ENCODE peak calls at places on chromosomes 2 and 18, in four cellular contexts. D, I, H and C are unnamed samples.

GRCh38 chr2:223477318-223477717 is 124.8 kb downstream of the SCG2 start:
- DNase-seq in D (no peak), I (no peak), H (no peak), C (no peak)

GRCh38 chr18:29434650-29435049 is 1257.7 kb upstream of the CDH2 start:
- DNase-seq in D (no peak), I (no peak), H (no peak), C (no peak)

GRCh38 chr2:204850576-204850975 is 305.3 kb downstream of the PARD3B start:
- DNase-seq in D (no peak), I (no peak), H (no peak), C (no peak)

GRCh38 chr18:72652990-72653593 is 109.0 kb upstream of the CBLN2 start:
- DNase-seq in D (peak; percentile 64), I (peak; percentile 52), H (no peak), C (no peak)

GRCh38 chr18:12307251-12307736 is 747 bp upstream of the TUBB6 start:
- DNase-seq in D (peak; percentile 38), I (no peak), H (peak; percentile 73), C (no peak)

GRCh38 chr2:231007159-231008045 is 11.5 kb downstream of the SPATA3 start:
- DNase-seq in D (no peak), I (no peak), H (no peak), C (no peak)

GRCh38 chr2:183024701-183025100 is 13.6 kb downstream of the NCKAP1 start:
- DNase-seq in D (no peak), I (no peak), H (no peak), C (no peak)

GRCh38 chr18:46536215-46536874 is 120.7 kb downstream of the LOXHD1 start:
- DNase-seq in D (no peak), I (no peak), H (no peak), C (no peak)

GRCh38 chr18:36899289-36899688 is 70.4 kb downstream of the KIAA1328 start:
- DNase-seq in D (no peak), I (no peak), H (no peak), C (no peak)
- TF ChIP-seq CTCF in D (no peak), I (no peak), H (no peak), C (peak; percentile 28)

GRCh38 chr2:18242716-18243115 is 317.7 kb downstream of the RDH14 start:
- DNase-seq in D (no peak), I (no peak), H (no peak), C (no peak)

GRCh38 chr2:18247282-18248110 is 313.0 kb downstream of the RDH14 start:
- DNase-seq in D (no peak), I (no peak), H (no peak), C (no peak)

GRCh38 chr2:18245375-18245774 is 315.1 kb downstream of the RDH14 start:
- DNase-seq in D (no peak), I (no peak), H (no peak), C (no peak)

GRCh38 chr2:18243831-18244230 is 316.6 kb downstream of the RDH14 start:
- DNase-seq in D (no peak), I (no peak), H (no peak), C (no peak)

DNA sequence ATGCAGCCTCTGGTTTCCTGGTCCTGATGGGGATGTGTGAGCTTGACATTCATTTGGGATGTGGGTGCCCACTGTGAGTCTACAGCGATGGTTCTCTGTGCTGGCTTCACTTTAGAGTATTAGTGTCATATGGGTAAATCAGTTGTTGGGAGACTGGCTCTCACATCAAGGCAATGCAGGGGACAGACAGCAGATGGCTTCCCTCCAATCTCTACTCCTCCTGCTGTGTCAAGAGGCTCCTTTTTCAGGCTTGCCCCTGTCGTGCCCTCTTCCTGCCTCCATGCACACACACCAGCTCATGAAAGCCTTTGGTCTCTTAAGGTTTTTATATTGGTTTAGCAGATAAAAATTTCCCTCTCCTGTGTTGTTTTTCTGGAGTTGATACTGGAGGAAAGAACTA is 315.6 kb downstream of the RDH14 start:
- DNase-seq in D (no peak), I (no peak), H (no peak), C (no peak)
- TF ChIP-seq CTCF in D (no peak), I (no peak), H (no peak), C (no peak)

DNA sequence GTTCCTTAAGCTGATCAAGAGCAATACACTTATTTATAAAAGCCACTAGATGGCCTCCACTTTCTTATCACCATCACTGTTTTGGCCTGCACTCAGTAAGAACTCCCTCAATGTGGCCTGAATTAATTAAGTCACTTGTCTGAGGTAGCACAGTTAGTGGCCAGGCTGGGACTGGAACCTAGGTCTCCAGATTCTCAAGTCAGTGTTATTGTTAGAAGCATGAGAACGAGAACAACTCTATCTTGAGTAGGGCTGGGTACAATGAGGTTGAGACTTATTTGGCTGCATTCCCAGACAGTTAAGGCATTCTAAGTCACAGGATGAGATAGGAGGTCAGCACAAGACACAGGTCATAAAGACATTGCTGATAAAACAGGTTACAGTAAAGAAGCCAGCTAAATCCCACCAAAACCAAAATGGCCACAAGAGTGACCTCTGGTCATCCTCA is 115.8 kb downstream of the SS18 start:
- DNase-seq in D (no peak), I (no peak), H (no peak), C (no peak)
- TF ChIP-seq CTCF in D (no peak), I (no peak), H (no peak), C (no peak)

DNA sequence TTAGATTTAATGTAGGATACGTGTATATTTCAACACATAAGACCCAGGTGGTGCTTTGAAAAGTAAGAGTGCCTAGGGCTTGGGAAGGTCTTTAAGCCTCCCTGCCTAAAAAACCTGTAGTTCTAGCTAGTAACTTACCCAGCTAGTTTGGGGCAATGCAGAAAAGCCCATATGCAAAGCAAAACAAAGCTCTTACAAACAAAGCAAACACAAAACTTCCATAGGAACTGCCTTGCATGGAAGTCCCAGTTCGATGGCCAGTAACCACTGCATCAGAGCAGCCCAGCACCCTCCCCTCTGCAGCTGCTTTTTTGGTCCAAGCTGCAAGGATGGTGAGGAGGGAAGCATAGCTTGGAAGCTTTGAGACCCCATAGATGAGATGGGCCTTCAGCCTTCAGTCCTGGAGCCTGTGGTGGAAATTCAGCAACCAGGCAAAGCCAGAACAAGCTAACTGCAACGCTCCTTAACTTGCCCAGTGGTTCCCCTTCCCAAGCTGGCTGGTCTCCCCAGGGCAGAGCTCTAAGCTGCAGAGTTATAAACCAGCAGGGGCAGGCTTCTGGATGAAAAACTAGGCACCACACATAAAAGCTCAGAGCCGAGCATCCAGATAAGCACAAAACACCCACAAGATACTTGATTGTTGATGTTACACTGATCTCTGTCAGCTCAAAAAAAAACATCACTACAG is 16.2 kb downstream of the C2orf76 start:
- DNase-seq in D (no peak), I (no peak), H (no peak), C (no peak)
- TF ChIP-seq CTCF in D (no peak), I (no peak), H (no peak), C (no peak)

DNA sequence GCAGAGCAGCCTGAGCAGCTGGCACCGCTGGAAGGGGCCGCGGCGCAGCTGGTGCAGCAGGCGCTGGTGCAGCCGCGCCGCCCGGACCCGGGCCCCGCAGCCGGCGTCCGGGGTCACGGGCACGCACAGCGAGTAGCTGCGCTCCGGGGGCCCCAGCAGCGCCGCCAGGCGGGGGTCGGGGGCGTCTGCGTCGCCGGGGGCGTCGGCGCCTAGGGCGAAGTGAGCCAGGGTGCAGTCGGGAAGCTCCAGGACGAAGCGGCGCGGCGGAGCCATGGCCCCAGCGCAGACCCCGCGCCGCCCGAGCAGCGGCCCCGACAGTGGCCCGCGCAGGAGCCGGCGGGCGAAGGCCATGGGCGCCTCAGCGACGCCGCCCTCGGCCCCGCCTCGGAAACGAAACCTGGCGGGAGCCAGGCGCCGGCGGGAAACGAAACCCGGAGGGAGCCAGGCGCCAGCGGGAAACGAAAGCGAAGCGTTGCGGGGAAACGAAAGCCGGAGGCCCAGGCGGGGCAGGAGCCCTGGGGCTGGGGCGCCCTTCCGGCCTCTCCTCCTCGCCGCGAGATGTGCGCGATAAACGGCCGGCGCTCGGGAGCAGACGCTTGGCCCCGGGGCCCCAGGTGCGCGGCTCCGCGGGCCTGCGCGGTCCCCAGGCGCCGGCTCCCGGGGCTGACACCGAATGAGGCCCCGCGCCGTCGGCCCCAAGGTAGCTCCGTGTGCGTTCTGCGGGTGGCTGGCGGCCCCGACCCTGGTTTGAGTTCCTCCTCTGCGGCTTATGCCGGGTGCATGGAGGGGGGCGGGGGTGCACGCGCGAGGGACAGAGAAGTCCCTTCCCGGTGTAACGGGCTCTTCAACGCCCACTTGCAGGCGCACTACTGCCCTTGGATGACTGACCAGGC is at the start of gene CMPK2:
- DNase-seq in D (peak; percentile 74), I (peak; percentile 93), H (peak; percentile 66), C (no peak)
- TF ChIP-seq CTCF in D (no peak), I (peak; percentile 7), H (no peak), C (peak; percentile 18)

GRCh38 chr18:50094221-50094773 is 100.7 kb downstream of the MYO5B start:
- DNase-seq in D (no peak), I (no peak), H (no peak), C (no peak)

GRCh38 chr18:50097702-50098101 is 97.2 kb downstream of the MYO5B start:
- DNase-seq in D (peak; percentile 70), I (no peak), H (no peak), C (no peak)

GRCh38 chr18:50093366-50093765 is 101.6 kb downstream of the MYO5B start:
- DNase-seq in D (no peak), I (no peak), H (no peak), C (no peak)

GRCh38 chr18:50099725-50100414 is 95.1 kb downstream of the MYO5B start:
- DNase-seq in D (no peak), I (peak; percentile 34), H (no peak), C (no peak)

DNA sequence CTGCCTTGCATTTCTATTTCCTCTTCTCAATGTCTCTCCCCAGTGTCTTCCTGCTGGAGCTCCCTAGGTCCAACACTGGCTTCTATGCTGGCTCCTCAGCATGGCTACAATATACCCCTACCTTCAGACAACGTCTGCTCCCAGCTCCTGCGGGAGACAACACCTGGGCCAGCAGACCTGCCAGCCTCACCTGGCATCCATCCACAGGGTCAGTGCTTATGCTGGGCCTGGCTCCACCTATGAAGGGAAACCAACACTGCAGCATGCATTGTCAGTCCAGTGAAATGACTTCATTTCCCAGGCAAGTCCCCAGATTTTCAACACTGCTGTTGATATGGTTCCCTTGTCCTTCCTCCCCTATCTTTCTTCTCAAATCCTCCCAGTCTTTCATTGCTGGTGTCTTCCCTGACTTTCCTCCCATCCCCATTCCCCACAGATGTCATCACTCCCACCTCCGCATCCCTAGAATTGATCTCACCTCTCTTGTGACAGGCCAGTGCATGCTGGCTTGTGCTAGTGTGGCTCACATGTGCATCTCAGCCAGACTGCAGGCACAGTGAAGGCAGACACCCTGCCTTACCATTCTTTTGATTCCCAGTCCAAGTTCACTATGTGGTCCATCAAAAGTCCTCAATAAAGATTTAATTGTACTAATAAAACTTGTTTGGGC is 98.0 kb downstream of the MYO5B start:
- DNase-seq in D (no peak), I (no peak), H (no peak), C (no peak)
- TF ChIP-seq CTCF in D (no peak), I (no peak), H (no peak), C (no peak)

GRCh38 chr2:158124896-158125295 is 23.2 kb downstream of the UPP2 start:
- DNase-seq in D (peak; percentile 72), I (no peak), H (no peak), C (no peak)

GRCh38 chr2:158121252-158121651 is 19.6 kb downstream of the UPP2 start:
- DNase-seq in D (no peak), I (no peak), H (no peak), C (no peak)

GRCh38 chr2:158120664-158121063 is 19.0 kb downstream of the UPP2 start:
- DNase-seq in D (no peak), I (no peak), H (no peak), C (no peak)

GRCh38 chr2:158115202-158115783 is 13.6 kb downstream of the UPP2 start:
- DNase-seq in D (no peak), I (no peak), H (no peak), C (no peak)

GRCh38 chr2:158120102-158120501 is 18.4 kb downstream of the UPP2 start:
- DNase-seq in D (no peak), I (no peak), H (no peak), C (no peak)
- TF ChIP-seq CTCF in D (no peak), I (no peak), H (no peak), C (no peak)

GRCh38 chr2:38740851-38741541 is 10.2 kb downstream of the SRSF7 start:
- DNase-seq in D (no peak), I (no peak), H (no peak), C (no peak)
- TF ChIP-seq CTCF in D (peak; percentile 85), I (no peak), H (peak; percentile 62), C (peak; percentile 60)